ENCODE peak calls at places on chromosome 3, in five cellular contexts. M is progenitor cell of endocrine pancreas, W is AG04450, S is activated gamma-delta T cell treated with Interleukin-2 at 50 U/mL for 16 hours, A is stomach. Z is an unnamed sample.

GRCh38 chr3:129741794-129742193 is 135.3 kb upstream of the PLXND1 start:
- DNase-seq in W (no peak), S (no peak), M (no peak), A (no peak), Z (no peak)

GRCh38 chr3:55549172-55549571 is 62.1 kb upstream of the WNT5A start:
- DNase-seq in M (no peak), A (no peak), W (no peak), S (no peak), Z (peak; percentile 42)

GRCh38 chr3:71513495-71513894 is 70.0 kb downstream of the FOXP1 start:
- DNase-seq in M (no peak), A (no peak), W (no peak), S (no peak), Z (no peak)

GRCh38 chr3:152374260-152374990 is 105.7 kb downstream of the MBNL1 start:
- DNase-seq in A (no peak), W (no peak), M (no peak), S (no peak), Z (no peak)

GRCh38 chr3:112642912-112643506 is 2.1 kb upstream of the CCDC80 start:
- DNase-seq in A (peak; percentile 79), M (peak; percentile 57), S (peak; percentile 83), W (peak; percentile 86), Z (peak; percentile 96)

GRCh38 chr3:182787302-182788036 is 5.8 kb upstream of the ATP11B start:
- DNase-seq in W (no peak), A (no peak), M (no peak), S (no peak), Z (peak; percentile 42)

GRCh38 chr3:125116311-125117069 is 60.7 kb upstream of the HEG1 start:
- DNase-seq in M (no peak), W (no peak), S (no peak), A (no peak), Z (peak; percentile 95)

GRCh38 chr3:30342319-30343060 is 263.9 kb upstream of the TGFBR2 start:
- DNase-seq in W (peak; percentile 79), S (no peak), A (no peak), M (no peak), Z (peak; percentile 95)

GRCh38 chr3:141331370-141332318 is 36.7 kb upstream of the ZBTB38 start:
- DNase-seq in A (no peak), S (no peak), M (no peak), W (peak; percentile 86), Z (peak; percentile 87)

GRCh38 chr3:13796683-13797460 is 83.0 kb downstream of the WNT7A start:
- DNase-seq in S (no peak), M (no peak), A (no peak), W (no peak), Z (no peak)

GRCh38 chr3:140363801-140364200 is 314.1 kb upstream of the TRIM42 start:
- DNase-seq in S (no peak), A (peak; percentile 46), W (no peak), M (no peak), Z (no peak)

GRCh38 chr3:33060609-33061337 is 36.2 kb downstream of the GLB1 start:
- DNase-seq in M (no peak), W (no peak), S (no peak), A (peak; percentile 94), Z (no peak)

GRCh38 chr3:41893977-41894376 is 67.9 kb downstream of the ULK4 start:
- DNase-seq in W (no peak), S (no peak), A (no peak), M (no peak), Z (peak; percentile 81)

GRCh38 chr3:20145874-20146273 is 40.1 kb downstream of the SGO1 start:
- DNase-seq in W (no peak), A (no peak), M (no peak), S (no peak), Z (no peak)

GRCh38 chr3:80445641-80446040 is 677.8 kb upstream of the ROBO1 start:
- DNase-seq in A (no peak), S (no peak), M (no peak), W (no peak), Z (no peak)

GRCh38 chr3:107062787-107063186 is 314.5 kb upstream of the CCDC54 start:
- DNase-seq in A (no peak), S (no peak), M (no peak), W (no peak), Z (no peak)

GRCh38 chr3:150479370-150479769 is 66.9 kb downstream of the SERP1 start:
- DNase-seq in W (no peak), M (no peak), A (no peak), S (no peak), Z (no peak)

GRCh38 chr3:140053011-140053702 is 118.2 kb downstream of the CLSTN2 start:
- DNase-seq in A (no peak), S (no peak), W (no peak), M (no peak), Z (no peak)

GRCh38 chr3:188749010-188749617 is 422.7 kb upstream of the TPRG1 start:
- DNase-seq in W (no peak), S (peak; percentile 54), A (no peak), M (no peak), Z (no peak)

GRCh38 chr3:51343918-51344687 is 41.0 kb upstream of the MANF start:
- DNase-seq in W (peak; percentile 48), S (no peak), A (peak; percentile 44), M (no peak), Z (peak; percentile 83)

GRCh38 chr3:4940985-4941384 is 38.3 kb upstream of the BHLHE40 start:
- DNase-seq in M (no peak), S (no peak), A (no peak), W (no peak), Z (no peak)

GRCh38 chr3:138817685-138818084 is 17.0 kb downstream of the PIK3CB start:
- DNase-seq in W (no peak), M (no peak), S (no peak), A (no peak), Z (no peak)

GRCh38 chr3:142888099-142888483 is 792 bp downstream of the PCOLCE2 start:
- DNase-seq in S (no peak), M (no peak), W (no peak), A (no peak), Z (peak; percentile 28)

GRCh38 chr3:180693656-180694055 is 14.4 kb upstream of the CCDC39 start:
- DNase-seq in M (no peak), W (no peak), A (no peak), S (no peak), Z (no peak)

GRCh38 chr3:171966533-171967136 is 72.7 kb upstream of the FNDC3B start:
- DNase-seq in S (no peak), A (no peak), W (no peak), M (no peak), Z (no peak)